ENCODE peak calls at places on chromosomes 16 and 17, in five cellular contexts. X, B, R, I and H are unnamed samples.
A peak's percentile ranks its signal among the peaks of the same experiment; 100 is the strongest.

GRCh38 chr17:33653389-33653788 is 360.3 kb upstream of the ASIC2 start:
- DNase-seq in X (no peak), B (no peak), R (no peak), I (no peak), H (no peak)

GRCh38 chr17:73585583-73585982 is 58.7 kb downstream of the SDK2 start:
- DNase-seq in X (no peak), B (no peak), R (no peak), I (peak; percentile 78), H (no peak)

GRCh38 chr17:7959503-7960253 is 27.7 kb downstream of the CNTROB start:
- DNase-seq in X (peak; percentile 41), B (peak; percentile 7), R (no peak), I (no peak), H (no peak)

GRCh38 chr17:75824591-75825518 is 19.3 kb downstream of the UNC13D start:
- DNase-seq in X (no peak), B (no peak), R (no peak), I (no peak), H (peak; percentile 92)

GRCh38 chr16:16865374-16865773 is 486.4 kb downstream of the NPIPA7 start:
- DNase-seq in X (no peak), B (no peak), R (no peak), I (no peak), H (no peak)

GRCh38 chr17:32815460-32815859 is 61.5 kb downstream of the MYO1D start:
- DNase-seq in X (no peak), B (no peak), R (no peak), I (no peak), H (no peak)

GRCh38 chr17:40314557-40314953 is 5.6 kb downstream of the RARA start:
- DNase-seq in X (peak; percentile 79), B (peak; percentile 94), R (peak; percentile 95), I (no peak), H (peak; percentile 97)

GRCh38 chr16:69711115-69711740 is 15.1 kb downstream of the NQO1 start:
- DNase-seq in X (no peak), B (peak; percentile 98), R (peak; percentile 63), I (no peak), H (peak; percentile 92)

GRCh38 chr17:83119987-83120864 is 40.8 kb downstream of the METRNL start:
- DNase-seq in X (no peak), B (peak; percentile 29), R (no peak), I (peak; percentile 98), H (peak; percentile 89)

GRCh38 chr16:68790130-68790761 is 53.1 kb upstream of the TANGO6 start:
- DNase-seq in X (peak; percentile 72), B (peak; percentile 82), R (peak; percentile 97), I (no peak), H (peak; percentile 81)

GRCh38 chr17:40443988-40444899 is 994 bp downstream of the IGFBP4 start:
- DNase-seq in X (peak; percentile 62), B (peak; percentile 46), R (peak; percentile 43), I (no peak), H (peak; percentile 60)

GRCh38 chr16:11635679-11636171 is 32.5 kb upstream of the SNN start:
- DNase-seq in X (no peak), B (no peak), R (no peak), I (no peak), H (no peak)

GRCh38 chr16:23316232-23316631 is 14.1 kb downstream of the SCNN1B start:
- DNase-seq in X (no peak), B (no peak), R (no peak), I (no peak), H (no peak)

GRCh38 chr17:76747716-76748360 is 9.9 kb downstream of the MFSD11 start:
- DNase-seq in X (no peak), B (no peak), R (no peak), I (no peak), H (no peak)

GRCh38 chr16:54287018-54287757 is 601 bp upstream of the IRX3 start:
- DNase-seq in X (no peak), B (no peak), R (no peak), I (no peak), H (peak; percentile 96)

GRCh38 chr16:4347010-4347409 is 4.1 kb downstream of the PAM16 start:
- DNase-seq in X (peak; percentile 48), B (no peak), R (no peak), I (no peak), H (no peak)

GRCh38 chr16:79891458-79891857 is 290.9 kb upstream of the MAF start:
- DNase-seq in X (no peak), B (no peak), R (no peak), I (no peak), H (no peak)
- H3K79me2 ChIP-seq in X (no peaks in the 10 kb centered on the region), B (no peaks in the 10 kb centered on the region), R (no peaks in the 10 kb centered on the region), I (no peaks in the 10 kb centered on the region), H (no peaks in the 10 kb centered on the region)

GRCh38 chr16:27097671-27098275 is 31.0 kb downstream of the C16orf82 start:
- DNase-seq in X (peak; percentile 69), B (no peak), R (no peak), I (no peak), H (no peak)

GRCh38 chr16:27098366-27099050 is 31.8 kb downstream of the C16orf82 start:
- DNase-seq in X (no peak), B (no peak), R (no peak), I (no peak), H (no peak)

GRCh38 chr16:27096375-27096774 is 29.6 kb downstream of the C16orf82 start:
- DNase-seq in X (no peak), B (no peak), R (no peak), I (no peak), H (no peak)
- H2AFZ ChIP-seq in X (no peak overlapping the region), B (no peak overlapping the region), R (no peak overlapping the region), I (no peak overlapping the region), H (no peak overlapping the region)

GRCh38 chr17:49992933-49993422 is 2.0 kb downstream of the DLX3 start:
- DNase-seq in X (no peak), B (no peak), R (no peak), I (no peak), H (peak; percentile 64)

GRCh38 chr17:49995055-49995738 is at the start of gene DLX3:
- DNase-seq in X (peak; percentile 59), B (peak; percentile 73), R (peak; percentile 87), I (no peak), H (peak; percentile 99)

GRCh38 chr17:49994085-49995054 is 654 bp downstream of the DLX3 start:
- DNase-seq in X (no peak), B (no peak), R (no peak), I (no peak), H (peak; percentile 87)

GRCh38 chr17:49992191-49992932 is 2.7 kb downstream of the DLX3 start:
- DNase-seq in X (no peak), B (no peak), R (no peak), I (no peak), H (peak; percentile 77)

GRCh38 chr17:49993423-49994037 is 1.5 kb downstream of the DLX3 start:
- DNase-seq in X (no peak), B (no peak), R (no peak), I (no peak), H (peak; percentile 84)
- H3K4me3 ChIP-seq in X (peak overlapping the region; percentile 10), B (peak overlapping the region; percentile 43), R (peak overlapping the region; percentile 63), I (no peak overlapping the region), H (peak overlapping the region; percentile 86)

DNA sequence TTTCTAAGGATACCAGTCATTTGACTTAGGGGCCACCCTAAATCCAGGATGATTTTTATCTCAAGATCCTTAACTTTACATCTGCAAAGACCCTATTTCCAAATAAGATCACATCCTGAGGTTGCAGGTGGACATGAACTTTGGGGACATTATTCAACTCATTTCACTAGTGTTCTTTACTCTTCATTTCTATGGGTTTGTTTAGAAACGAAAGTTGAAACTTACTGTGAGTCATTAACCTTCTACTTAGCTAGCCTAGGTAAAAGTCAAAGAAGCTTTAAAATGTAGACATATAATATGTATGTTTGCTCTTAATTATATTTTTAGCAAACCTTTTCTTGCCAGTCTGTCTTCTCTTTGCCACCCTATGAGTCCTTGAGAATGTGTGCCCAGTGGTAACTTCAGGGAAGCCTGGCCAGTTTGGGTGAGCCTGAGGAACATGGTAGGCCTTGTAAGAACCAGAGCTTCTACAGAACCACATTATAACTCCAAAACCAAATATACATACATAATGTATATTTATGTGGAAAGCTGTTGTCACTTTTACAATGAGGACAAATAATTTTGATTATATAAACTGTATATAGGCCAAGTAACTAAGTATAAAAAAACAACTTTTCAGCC is 38.4 kb downstream of the BPTF start:
- DNase-seq in X (no peak), B (no peak), R (no peak), I (no peak), H (no peak)
- H3K79me2 ChIP-seq in X (peaks cover 44% of the 10 kb centered on the region), B (peaks cover 88% of the 10 kb centered on the region), R (peaks cover 75% of the 10 kb centered on the region), I (peaks cover 100% of the 10 kb centered on the region), H (peaks cover 93% of the 10 kb centered on the region)

DNA sequence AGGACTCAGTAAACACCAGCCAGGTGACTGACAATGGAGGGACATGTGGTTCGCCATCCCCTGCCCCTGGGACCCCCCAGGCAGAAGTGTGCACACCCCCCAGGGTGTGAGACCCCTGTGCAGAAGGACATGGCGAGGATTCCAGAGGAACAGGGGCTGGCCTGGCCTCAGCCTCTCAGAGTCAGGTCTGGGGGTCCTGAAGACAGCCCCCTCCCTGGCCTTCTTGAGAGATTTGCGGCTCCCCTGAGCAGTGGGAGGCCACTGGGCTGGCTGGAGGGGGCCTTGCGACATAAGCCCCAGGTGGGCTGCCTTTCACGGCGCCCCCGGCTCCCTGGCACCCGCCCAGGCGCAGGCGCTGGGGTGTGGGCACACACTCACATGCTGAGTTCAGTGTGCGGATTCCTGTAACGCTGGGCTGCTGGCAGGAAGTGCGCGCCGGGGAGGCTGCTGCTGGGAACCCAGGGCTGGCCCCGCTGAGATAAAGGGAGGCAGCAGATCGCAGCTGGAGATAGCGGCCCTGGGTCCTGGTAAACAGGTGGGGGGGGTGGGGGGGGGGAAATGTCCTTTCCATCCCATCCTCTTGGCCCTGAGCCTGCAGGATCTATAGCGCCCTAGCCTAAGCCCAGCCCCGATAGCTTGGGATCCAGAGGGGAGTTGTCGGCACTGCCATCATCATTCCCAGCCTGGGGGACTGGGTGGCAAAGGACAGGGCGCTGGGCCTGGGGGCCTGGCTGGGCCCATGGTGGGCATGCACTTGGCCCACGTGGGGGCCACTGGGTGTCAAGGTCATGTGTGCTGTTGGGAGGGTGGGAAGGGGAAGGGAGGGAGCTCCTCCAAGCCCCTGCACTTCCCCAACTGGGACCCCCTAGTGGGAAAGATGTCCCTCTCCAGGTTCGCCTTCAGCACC is 27.1 kb downstream of the TMEM235 start:
- DNase-seq in X (peak; percentile 23), B (no peak), R (no peak), I (peak; percentile 45), H (peak; percentile 82)
- H2AFZ ChIP-seq in X (no peak overlapping the region), B (no peak overlapping the region), R (no peak overlapping the region), I (no peak overlapping the region), H (no peak overlapping the region)

GRCh38 chr17:80036715-80037477 is 454 bp downstream of the CCDC40 start:
- DNase-seq in X (peak; percentile 23), B (peak; percentile 5), R (no peak), I (no peak), H (peak; percentile 89)
- H3K4me3 ChIP-seq in X (peak overlapping the region; percentile 46), B (peak overlapping the region; percentile 70), R (peak overlapping the region; percentile 77), I (peak overlapping the region; percentile 62), H (peak overlapping the region; percentile 91)

DNA sequence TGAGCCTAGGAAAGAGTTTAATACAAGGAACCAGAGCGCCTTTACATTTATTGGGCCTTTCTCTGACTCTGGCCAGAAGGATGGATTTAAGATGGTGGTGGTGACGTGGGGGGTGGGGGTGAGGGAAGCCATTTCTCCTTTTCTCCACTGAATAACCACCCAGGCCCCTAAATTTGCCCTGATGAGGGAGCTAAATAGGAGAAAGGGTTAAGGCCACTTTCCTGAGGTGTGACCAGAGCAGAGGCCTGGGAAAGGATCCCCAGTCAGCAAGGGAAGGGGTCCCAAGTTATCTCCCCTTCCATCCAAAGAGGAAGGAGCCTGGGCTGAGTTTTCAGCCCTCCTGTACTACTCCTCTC is 1.1 kb upstream of the HOXB9 start:
- DNase-seq in X (no peak), B (no peak), R (no peak), I (no peak), H (no peak)
- H3K79me2 ChIP-seq in X (no peaks in the 10 kb centered on the region), B (no peaks in the 10 kb centered on the region), R (no peaks in the 10 kb centered on the region), I (no peaks in the 10 kb centered on the region), H (no peaks in the 10 kb centered on the region)